ENCODE peak calls at places on chromosomes 3 and 15, in five cellular contexts. One of them, this sample, is unnamed.

GRCh38 chr3:127751163-127751621 is 71.1 kb downstream of the MGLL start:
- DNase-seq in NCI-H2081: no peak
- DNase-seq in AG04449: no peak
- DNase-seq in astrocyte: no peak
- DNase-seq in 8988T: no peak
- DNase-seq in this sample: no peak

GRCh38 chr3:28134792-28135375 is 106.5 kb upstream of the CMC1 start:
- DNase-seq in NCI-H2081: no peak
- DNase-seq in AG04449: no peak
- DNase-seq in astrocyte: no peak
- DNase-seq in 8988T: no peak
- DNase-seq in this sample: no peak

GRCh38 chr3:53045784-53046170 is at the start of gene SFMBT1:
- DNase-seq in NCI-H2081: peak; percentile 41
- DNase-seq in AG04449: no peak
- DNase-seq in astrocyte: no peak
- DNase-seq in 8988T: peak; percentile 98
- DNase-seq in this sample: no peak

GRCh38 chr3:100407977-100408532 is 6.7 kb downstream of the LNP1 start:
- DNase-seq in NCI-H2081: no peak
- DNase-seq in AG04449: no peak
- DNase-seq in astrocyte: no peak
- DNase-seq in 8988T: no peak
- DNase-seq in this sample: no peak

GRCh38 chr3:37905987-37906674 is 44.5 kb downstream of the CTDSPL start:
- DNase-seq in NCI-H2081: no peak
- DNase-seq in AG04449: no peak
- DNase-seq in astrocyte: peak; percentile 68
- DNase-seq in 8988T: no peak
- DNase-seq in this sample: no peak

GRCh38 chr3:49410844-49411549 is 779 bp downstream of the RHOA start:
- DNase-seq in NCI-H2081: no peak
- DNase-seq in AG04449: no peak
- DNase-seq in astrocyte: no peak
- DNase-seq in 8988T: no peak
- DNase-seq in this sample: no peak

GRCh38 chr15:85380860-85381535 is 595 bp downstream of the AKAP13 start:
- DNase-seq in NCI-H2081: no peak
- DNase-seq in AG04449: no peak
- DNase-seq in astrocyte: peak; percentile 3
- DNase-seq in 8988T: peak; percentile 24
- DNase-seq in this sample: no peak

GRCh38 chr3:134406331-134407246 is 32.3 kb upstream of the AMOTL2 start:
- DNase-seq in NCI-H2081: peak; percentile 84
- DNase-seq in AG04449: no peak
- DNase-seq in astrocyte: no peak
- DNase-seq in 8988T: no peak
- DNase-seq in this sample: no peak

GRCh38 chr3:57331078-57331477 is 38.6 kb upstream of the ASB14 start:
- DNase-seq in NCI-H2081: peak; percentile 41
- DNase-seq in AG04449: no peak
- DNase-seq in astrocyte: no peak
- DNase-seq in 8988T: no peak
- DNase-seq in this sample: no peak

GRCh38 chr3:132038198-132038825 is 3.5 kb upstream of the CPNE4 start:
- DNase-seq in NCI-H2081: peak; percentile 68
- DNase-seq in AG04449: no peak
- DNase-seq in astrocyte: no peak
- DNase-seq in 8988T: peak; percentile 12
- DNase-seq in this sample: no peak

GRCh38 chr3:171417813-171418212 is 42.4 kb downstream of the TNIK start:
- DNase-seq in NCI-H2081: no peak
- DNase-seq in AG04449: peak; percentile 34
- DNase-seq in astrocyte: peak; percentile 92
- DNase-seq in 8988T: no peak
- DNase-seq in this sample: no peak

GRCh38 chr3:67653425-67654098 is 850 bp downstream of the SUCLG2 start:
- DNase-seq in NCI-H2081: no peak
- DNase-seq in AG04449: no peak
- DNase-seq in astrocyte: no peak
- DNase-seq in 8988T: no peak
- DNase-seq in this sample: no peak

GRCh38 chr3:50675179-50676030 is 678 bp downstream of the DOCK3 start:
- DNase-seq in NCI-H2081: no peak
- DNase-seq in AG04449: no peak
- DNase-seq in astrocyte: no peak
- DNase-seq in 8988T: peak; percentile 67
- DNase-seq in this sample: peak; percentile 5

GRCh38 chr3:42189071-42189470 is 76.9 kb downstream of the CCK start:
- DNase-seq in NCI-H2081: no peak
- DNase-seq in AG04449: no peak
- DNase-seq in astrocyte: no peak
- DNase-seq in 8988T: no peak
- DNase-seq in this sample: no peak

GRCh38 chr3:159804726-159805410 is 183.8 kb upstream of the IL12A start:
- DNase-seq in NCI-H2081: peak; percentile 88
- DNase-seq in AG04449: no peak
- DNase-seq in astrocyte: peak; percentile 81
- DNase-seq in 8988T: peak; percentile 23
- DNase-seq in this sample: peak; percentile 38

GRCh38 chr3:139329364-139329850 is 14.4 kb upstream of the MRPS22 start:
- DNase-seq in NCI-H2081: peak; percentile 89
- DNase-seq in AG04449: no peak
- DNase-seq in astrocyte: peak; percentile 40
- DNase-seq in 8988T: peak; percentile 88
- DNase-seq in this sample: peak; percentile 59

GRCh38 chr3:132432639-132433038 is 15.3 kb downstream of the DNAJC13 start:
- DNase-seq in NCI-H2081: no peak
- DNase-seq in AG04449: no peak
- DNase-seq in astrocyte: peak; percentile 88
- DNase-seq in 8988T: no peak
- DNase-seq in this sample: no peak

GRCh38 chr15:40096094-40096876 is 12.4 kb downstream of the BMF start:
- DNase-seq in NCI-H2081: no peak
- DNase-seq in AG04449: no peak
- DNase-seq in astrocyte: no peak
- DNase-seq in 8988T: no peak
- DNase-seq in this sample: no peak

GRCh38 chr15:74134387-74135027 is 4.1 kb downstream of the ISLR2 start:
- DNase-seq in NCI-H2081: no peak
- DNase-seq in AG04449: no peak
- DNase-seq in astrocyte: no peak
- DNase-seq in 8988T: peak; percentile 80
- DNase-seq in this sample: no peak

GRCh38 chr3:139113766-139114165 is 69.1 kb upstream of the PRR23C start:
- DNase-seq in NCI-H2081: no peak
- DNase-seq in AG04449: no peak
- DNase-seq in astrocyte: no peak
- DNase-seq in 8988T: no peak
- DNase-seq in this sample: no peak

GRCh38 chr15:66057089-66057488 is 187.8 kb downstream of the RAB11A start:
- DNase-seq in NCI-H2081: no peak
- DNase-seq in AG04449: no peak
- DNase-seq in astrocyte: no peak
- DNase-seq in 8988T: no peak
- DNase-seq in this sample: no peak

GRCh38 chr3:108130705-108131104 is 39.9 kb upstream of the CD47 start:
- DNase-seq in NCI-H2081: no peak
- DNase-seq in AG04449: no peak
- DNase-seq in astrocyte: peak; percentile 53
- DNase-seq in 8988T: no peak
- DNase-seq in this sample: no peak

GRCh38 chr3:43455233-43455632 is 166.6 kb downstream of the ANO10 start:
- DNase-seq in NCI-H2081: no peak
- DNase-seq in AG04449: peak; percentile 4
- DNase-seq in astrocyte: peak; percentile 73
- DNase-seq in 8988T: no peak
- DNase-seq in this sample: peak; percentile 35

GRCh38 chr15:69934607-69935006 is 163.1 kb downstream of the TLE3 start:
- DNase-seq in NCI-H2081: no peak
- DNase-seq in AG04449: no peak
- DNase-seq in astrocyte: no peak
- DNase-seq in 8988T: no peak
- DNase-seq in this sample: no peak

GRCh38 chr3:150545419-150546225 is 674 bp downstream of the SERP1 start:
- DNase-seq in NCI-H2081: peak; percentile 65
- DNase-seq in AG04449: no peak
- DNase-seq in astrocyte: peak; percentile 5
- DNase-seq in 8988T: no peak
- DNase-seq in this sample: no peak

GRCh38 chr3:124174910-124175874 is 183.3 kb upstream of the ROPN1 start:
- DNase-seq in NCI-H2081: peak; percentile 46
- DNase-seq in AG04449: no peak
- DNase-seq in astrocyte: no peak
- DNase-seq in 8988T: no peak
- DNase-seq in this sample: no peak

GRCh38 chr15:60835974-60836373 is 357.0 kb upstream of the ICE2 start:
- DNase-seq in NCI-H2081: no peak
- DNase-seq in AG04449: no peak
- DNase-seq in astrocyte: peak; percentile 29
- DNase-seq in 8988T: no peak
- DNase-seq in this sample: no peak

This sample was measured in SW 1271.